ENCODE peak calls at places on chromosomes 7 and 10, in four cellular contexts. One of them, this sample, is unnamed.

GRCh38 chr7:154892459-154892858 is 110.5 kb downstream of the PAXIP1 start:
- DNase-seq in GM12878: no peak
- DNase-seq in IMR-90: no peak
- DNase-seq in H1: peak
- DNase-seq in this sample: peak

GRCh38 chr7:45624392-45624760 is 50.2 kb downstream of the ADCY1 start:
- DNase-seq in IMR-90: no peak
- DNase-seq in GM12878: no peak
- DNase-seq in H1: no peak
- DNase-seq in this sample: no peak

GRCh38 chr7:1922071-1922869 is 252.2 kb downstream of the ELFN1 start:
- DNase-seq in GM12878: no peak
- DNase-seq in IMR-90: peak
- DNase-seq in H1: no peak
- DNase-seq in this sample: no peak

GRCh38 chr10:77392851-77393250 is 244.8 kb downstream of the KCNMA1 start:
- DNase-seq in IMR-90: peak
- DNase-seq in H1: no peak
- DNase-seq in GM12878: no peak
- DNase-seq in this sample: no peak

GRCh38 chr7:86243171-86243570 is 400.5 kb upstream of the GRM3 start:
- DNase-seq in GM12878: no peak
- DNase-seq in H1: no peak
- DNase-seq in IMR-90: no peak
- DNase-seq in this sample: no peak

GRCh38 chr10:3426190-3426845 is 253.7 kb upstream of the PITRM1 start:
- DNase-seq in GM12878: no peak
- DNase-seq in H1: no peak
- DNase-seq in IMR-90: peak
- DNase-seq in this sample: no peak

GRCh38 chr10:129968020-129968861 is 4.2 kb upstream of the EBF3 start:
- DNase-seq in H1: no peak
- DNase-seq in GM12878: no peak
- DNase-seq in IMR-90: no peak
- DNase-seq in this sample: no peak

GRCh38 chr7:103813970-103814369 is 175.5 kb downstream of the RELN start:
- DNase-seq in GM12878: no peak
- DNase-seq in IMR-90: no peak
- DNase-seq in H1: no peak
- DNase-seq in this sample: no peak

GRCh38 chr10:12542271-12542670 is 192.9 kb downstream of the CAMK1D start:
- DNase-seq in H1: no peak
- DNase-seq in GM12878: no peak
- DNase-seq in IMR-90: no peak
- DNase-seq in this sample: no peak

GRCh38 chr10:11856089-11856488 is 32.9 kb downstream of the PROSER2 start:
- DNase-seq in H1: no peak
- DNase-seq in IMR-90: no peak
- DNase-seq in GM12878: no peak
- DNase-seq in this sample: no peak

GRCh38 chr10:100534726-100535125 is 1.0 kb upstream of the HIF1AN start:
- DNase-seq in H1: no peak
- DNase-seq in GM12878: no peak
- DNase-seq in IMR-90: no peak
- DNase-seq in this sample: no peak

GRCh38 chr10:76150886-76151288 is 719.5 kb downstream of the LRMDA start:
- DNase-seq in GM12878: no peak
- DNase-seq in H1: no peak
- DNase-seq in IMR-90: no peak
- DNase-seq in this sample: no peak

DNA sequence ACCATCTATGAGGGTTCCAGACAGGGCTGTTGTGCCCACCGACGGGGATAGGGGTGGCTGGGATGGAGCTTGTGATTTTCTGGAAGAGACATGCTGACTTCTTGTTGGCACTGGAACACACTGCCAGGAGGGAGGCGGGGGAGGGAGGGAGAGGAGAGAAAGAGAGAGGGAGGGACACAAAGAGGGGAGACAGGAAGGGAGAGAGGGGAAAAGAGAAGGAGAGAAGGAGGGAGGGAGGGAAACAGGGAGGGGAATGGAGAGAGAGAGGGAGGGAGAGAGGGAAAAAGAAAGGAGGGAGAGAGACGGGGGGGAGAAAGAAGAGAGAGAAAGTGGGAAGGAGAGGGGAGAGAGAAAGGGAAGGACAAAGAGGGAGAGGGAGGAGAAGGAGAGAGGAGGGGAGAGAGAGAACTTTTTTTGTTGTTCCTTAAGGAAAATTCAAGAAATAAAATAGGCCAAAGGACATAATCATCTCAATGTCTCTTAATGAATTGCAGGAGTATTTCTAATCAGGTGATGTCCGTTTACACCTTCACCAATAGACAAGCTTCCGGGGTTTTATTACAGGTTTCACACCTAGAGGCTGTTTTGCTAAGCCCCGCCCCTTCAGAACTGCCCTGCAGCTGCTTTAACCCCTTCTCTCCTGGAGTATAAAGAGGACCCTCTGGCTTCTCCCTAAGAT is 82.2 kb upstream of the GTF2IRD1 start:
- DNase-seq in GM12878: no peak
- DNase-seq in H1: peak
- DNase-seq in IMR-90: no peak
- DNase-seq in this sample: peak
- TF ChIP-seq CHD1 in GM12878: no peak
- TF ChIP-seq CHD1 in H1: no peak
- TF ChIP-seq CHD1 in IMR-90: no peak
- TF ChIP-seq CHD1 in this sample: no peak

GRCh38 chr10:87504667-87505365 is at the start of gene MINPP1:
- DNase-seq in IMR-90: peak
- DNase-seq in H1: peak
- DNase-seq in GM12878: no peak
- DNase-seq in this sample: peak
- TF ChIP-seq CHD1 in IMR-90: no peak
- TF ChIP-seq CHD1 in H1: no peak
- TF ChIP-seq CHD1 in GM12878: no peak
- TF ChIP-seq CHD1 in this sample: no peak

GRCh38 chr10:69160809-69161225 is 19.2 kb upstream of the SUPV3L1 start:
- DNase-seq in H1: no peak
- DNase-seq in IMR-90: peak
- DNase-seq in GM12878: no peak
- DNase-seq in this sample: no peak
- TF ChIP-seq CHD1 in H1: no peak
- TF ChIP-seq CHD1 in IMR-90: no peak
- TF ChIP-seq CHD1 in GM12878: no peak
- TF ChIP-seq CHD1 in this sample: no peak

GRCh38 chr10:133295426-133296320 is 13.0 kb downstream of the TUBGCP2 start:
- DNase-seq in GM12878: no peak
- DNase-seq in H1: no peak
- DNase-seq in IMR-90: no peak
- DNase-seq in this sample: no peak
- TF ChIP-seq CHD1 in GM12878: no peak
- TF ChIP-seq CHD1 in H1: no peak
- TF ChIP-seq CHD1 in IMR-90: no peak
- TF ChIP-seq CHD1 in this sample: no peak

GRCh38 chr10:30432631-30433285 is 1.2 kb upstream of the MAP3K8 start:
- DNase-seq in H1: no peak
- DNase-seq in GM12878: no peak
- DNase-seq in IMR-90: no peak
- DNase-seq in this sample: peak

GRCh38 chr10:30433286-30433778 is 652 bp upstream of the MAP3K8 start:
- DNase-seq in H1: peak
- DNase-seq in GM12878: no peak
- DNase-seq in IMR-90: peak
- DNase-seq in this sample: peak

GRCh38 chr10:30433779-30434272 is at the start of gene MAP3K8:
- DNase-seq in GM12878: peak
- DNase-seq in IMR-90: peak
- DNase-seq in H1: peak
- DNase-seq in this sample: peak

GRCh38 chr10:30435068-30435422 is 1.1 kb downstream of the MAP3K8 start:
- DNase-seq in GM12878: no peak
- DNase-seq in IMR-90: peak
- DNase-seq in H1: no peak
- DNase-seq in this sample: no peak

GRCh38 chr10:30434273-30435067 is 486 bp downstream of the MAP3K8 start:
- DNase-seq in H1: peak
- DNase-seq in GM12878: no peak
- DNase-seq in IMR-90: peak
- DNase-seq in this sample: peak
- TF ChIP-seq CHD1 in H1: no peak
- TF ChIP-seq CHD1 in GM12878: peak
- TF ChIP-seq CHD1 in IMR-90: no peak
- TF ChIP-seq CHD1 in this sample: peak

GRCh38 chr7:6637544-6638229 is 569 bp downstream of the ZNF316 start:
- DNase-seq in GM12878: no peak
- DNase-seq in H1: peak
- DNase-seq in IMR-90: peak
- DNase-seq in this sample: peak
- TF ChIP-seq CHD1 in GM12878: no peak
- TF ChIP-seq CHD1 in H1: no peak
- TF ChIP-seq CHD1 in IMR-90: no peak
- TF ChIP-seq CHD1 in this sample: peak

This sample was measured in K562.